ENCODE peak calls at places on chromosomes 5 and 9, in six cellular contexts. I is GDM1; M is occipital lobe; T is activated T-helper 2 cell treated with anti-CD3 and anti-CD28 coated beads, Interferon-gamma antibody, Interleukin-2, Interleukin-4, amounts not matched to agents 10 μg/mL and 5 μg/mL and 100 μg/mL, durations not matched to agents 14 hours and 24 hours and 36 hours; J is stimulated activated naive CD4-positive, alpha-beta T cell; Y is T-helper 1 cell. Z is an unnamed sample.

GRCh38 chr5:171534009-171534895 is 114.8 kb downstream of the FGF18 start:
- DNase-seq in J (no peak), Y (no peak), I (no peak), T (no peak), M (no peak), Z (no peak)

GRCh38 chr9:81634915-81635516 is 54.3 kb downstream of the TLE1 start:
- DNase-seq in Y (no peak), I (no peak), T (no peak), M (no peak), J (no peak), Z (no peak)

GRCh38 chr5:75050415-75050814 is 1.9 kb downstream of the GCNT4 start:
- DNase-seq in I (no peak), M (no peak), Y (no peak), T (no peak), J (peak), Z (no peak)

GRCh38 chr9:33921967-33922895 is 105.3 kb downstream of the UBE2R2 start:
- DNase-seq in Y (no peak), I (no peak), T (no peak), M (no peak), J (peak), Z (no peak)

GRCh38 chr9:21873540-21874221 is 71.2 kb downstream of the MTAP start:
- DNase-seq in J (no peak), Y (no peak), I (no peak), T (no peak), M (no peak), Z (no peak)

GRCh38 chr9:73095425-73095824 is 56.2 kb upstream of the ANXA1 start:
- DNase-seq in T (no peak), Y (no peak), M (no peak), I (no peak), J (no peak), Z (no peak)

GRCh38 chr9:86557063-86557766 is 203.0 kb upstream of the TUT7 start:
- DNase-seq in Y (no peak), M (no peak), I (no peak), J (no peak), T (no peak), Z (peak)

GRCh38 chr9:73863924-73864323 is 633.2 kb upstream of the RORB start:
- DNase-seq in T (no peak), M (no peak), I (no peak), Y (no peak), J (no peak), Z (no peak)

GRCh38 chr5:14743601-14744295 is 79.2 kb downstream of the OTULIN start:
- DNase-seq in T (no peak), I (no peak), M (no peak), J (no peak), Y (no peak), Z (peak)